ENCODE peak calls at places on chromosomes 7 and 10, in nine cellular contexts. Z, P, X, U, K, F, V, N and G are unnamed samples.
A peak's percentile ranks its signal among the peaks of the same experiment; 100 is the strongest.

GRCh38 chr7:255038-255435 is 34.9 kb upstream of the FOXL3 start:
- DNase-seq in Z (no peak), V (no peak), F (no peak), N (no peak), U (no peak), X (no peak), P (no peak), K (no peak), G (no peak)

GRCh38 chr7:144398911-144399310 is 4.6 kb downstream of the NOBOX start:
- DNase-seq in U (no peak), K (no peak), X (no peak), P (no peak), F (no peak), N (no peak), Z (no peak), V (no peak), G (no peak)

GRCh38 chr10:132982301-132982989 is 40.1 kb upstream of the CFAP46 start:
- DNase-seq in K (no peak), V (no peak), N (no peak), Z (no peak), X (no peak), P (no peak), U (no peak), F (no peak), G (no peak)

GRCh38 chr10:3102721-3103410 is 35.5 kb downstream of the PFKP start:
- DNase-seq in P (no peak), Z (no peak), K (peak; percentile 71), F (no peak), U (peak; percentile 21), V (no peak), X (no peak), N (no peak), G (no peak)

GRCh38 chr7:22550514-22551010 is 50.6 kb upstream of the STEAP1B start:
- DNase-seq in N (no peak), X (no peak), U (no peak), Z (no peak), P (no peak), F (no peak), V (no peak), K (no peak), G (no peak)

GRCh38 chr7:99788554-99788953 is 4.6 kb upstream of the CYP3A4 start:
- DNase-seq in Z (no peak), P (no peak), V (no peak), N (no peak), X (no peak), F (no peak), U (no peak), K (no peak), G (no peak)

GRCh38 chr10:88042162-88043100 is 179.0 kb downstream of the PTEN start:
- DNase-seq in X (no peak), N (no peak), U (no peak), K (no peak), V (peak; percentile 28), Z (no peak), F (no peak), P (no peak), G (no peak)

GRCh38 chr7:19919156-19920085 is 146.0 kb upstream of the TMEM196 start:
- DNase-seq in X (no peak), K (no peak), P (no peak), U (no peak), N (no peak), F (no peak), Z (no peak), V (no peak), G (no peak)

GRCh38 chr10:101091546-101092290 is 29.9 kb downstream of the KAZALD1 start:
- DNase-seq in V (no peak), P (no peak), X (no peak), K (no peak), F (no peak), U (no peak), Z (no peak), N (no peak), G (no peak)

GRCh38 chr10:97915346-97915745 is 65.7 kb downstream of the GOLGA7B start:
- DNase-seq in V (no peak), N (no peak), U (no peak), P (no peak), F (no peak), K (no peak), Z (no peak), X (no peak), G (no peak)

GRCh38 chr7:16914771-16915170 is 33.0 kb upstream of the AGR3 start:
- DNase-seq in X (no peak), N (no peak), P (no peak), F (no peak), V (no peak), K (no peak), U (no peak), Z (no peak), G (no peak)

GRCh38 chr10:77756319-77757232 is 119.0 kb upstream of the KCNMA1 start:
- DNase-seq in Z (no peak), F (no peak), V (peak; percentile 84), X (no peak), P (no peak), U (peak; percentile 12), K (peak; percentile 47), N (no peak), G (no peak)

GRCh38 chr7:37987732-37988131 is 67.3 kb downstream of the EPDR1 start:
- DNase-seq in P (no peak), V (no peak), X (no peak), F (no peak), N (no peak), U (no peak), Z (no peak), K (no peak), G (no peak)

GRCh38 chr7:22730921-22731654 is 4.1 kb downstream of the IL6 start:
- DNase-seq in N (no peak), X (no peak), F (no peak), Z (no peak), U (no peak), V (no peak), K (no peak), P (no peak), G (no peak)